ENCODE peak calls at places on chromosome 4, in ten cellular contexts. L, N, E, M, W, F, D, X, R and O are unnamed samples.

GRCh38 chr4:40466789-40467188 is 131.7 kb downstream of the CHRNA9 start:
- DNase-seq in L (no peak), N (no peak), E (peak; percentile 33), M (no peak), W (no peak), F (no peak), D (no peak), X (peak; percentile 6), R (no peak), O (no peak)

GRCh38 chr4:143667461-143667860 is 33.0 kb downstream of the FREM3 start:
- DNase-seq in L (no peak), N (no peak), E (no peak), M (no peak), W (peak; percentile 77), F (no peak), D (no peak), X (no peak), R (peak; percentile 31), O (peak; percentile 41)

GRCh38 chr4:153451931-153452660 is 14.1 kb upstream of the TMEM131L start:
- DNase-seq in L (no peak), N (peak; percentile 64), E (no peak), M (no peak), W (no peak), F (peak; percentile 66), D (no peak), X (no peak), R (peak; percentile 59), O (no peak)

GRCh38 chr4:162498168-162498567 is 334.4 kb upstream of the FSTL5 start:
- DNase-seq in L (no peak), N (no peak), E (no peak), M (no peak), W (peak; percentile 18), F (no peak), D (no peak), X (no peak), R (no peak), O (no peak)

GRCh38 chr4:114284629-114285028 is 305.2 kb upstream of the ARSJ start:
- DNase-seq in L (no peak), N (no peak), E (no peak), M (no peak), W (no peak), F (no peak), D (no peak), X (no peak), R (no peak), O (no peak)

GRCh38 chr4:10656420-10656819 is 28.1 kb downstream of the CLNK start:
- DNase-seq in L (no peak), N (no peak), E (no peak), M (no peak), W (no peak), F (no peak), D (no peak), X (no peak), R (no peak), O (no peak)

GRCh38 chr4:71202703-71203102 is 136.1 kb upstream of the SLC4A4 start:
- DNase-seq in L (no peak), N (no peak), E (no peak), M (no peak), W (no peak), F (no peak), D (no peak), X (no peak), R (no peak), O (no peak)

GRCh38 chr4:170109586-170110289 is 20.0 kb upstream of the AADAT start:
- DNase-seq in L (no peak), N (no peak), E (no peak), M (no peak), W (no peak), F (no peak), D (no peak), X (no peak), R (peak; percentile 41), O (no peak)

GRCh38 chr4:8534129-8534528 is 46.1 kb upstream of the GPR78 start:
- DNase-seq in L (no peak), N (no peak), E (peak; percentile 70), M (peak; percentile 42), W (no peak), F (peak; percentile 60), D (peak; percentile 71), X (peak; percentile 71), R (no peak), O (peak; percentile 71)

GRCh38 chr4:54571762-54572542 is 85.8 kb upstream of the KIT start:
- DNase-seq in L (no peak), N (no peak), E (no peak), M (no peak), W (no peak), F (no peak), D (no peak), X (no peak), R (no peak), O (no peak)

GRCh38 chr4:16706251-16706650 is 192.2 kb downstream of the LDB2 start:
- DNase-seq in L (no peak), N (no peak), E (no peak), M (no peak), W (no peak), F (no peak), D (no peak), X (no peak), R (no peak), O (no peak)

GRCh38 chr4:41384992-41385391 is 128.3 kb downstream of the UCHL1 start:
- DNase-seq in L (no peak), N (no peak), E (no peak), M (peak; percentile 86), W (peak; percentile 83), F (peak; percentile 74), D (no peak), X (no peak), R (no peak), O (peak; percentile 75)

GRCh38 chr4:70903282-70903603 is 1.1 kb downstream of the MOB1B start:
- DNase-seq in L (no peak), N (no peak), E (no peak), M (no peak), W (peak; percentile 16), F (no peak), D (no peak), X (no peak), R (peak; percentile 28), O (no peak)

GRCh38 chr4:188811116-188811515 is 671.9 kb downstream of the TRIML1 start:
- DNase-seq in L (no peak), N (no peak), E (no peak), M (no peak), W (no peak), F (no peak), D (no peak), X (no peak), R (no peak), O (no peak)

DNA sequence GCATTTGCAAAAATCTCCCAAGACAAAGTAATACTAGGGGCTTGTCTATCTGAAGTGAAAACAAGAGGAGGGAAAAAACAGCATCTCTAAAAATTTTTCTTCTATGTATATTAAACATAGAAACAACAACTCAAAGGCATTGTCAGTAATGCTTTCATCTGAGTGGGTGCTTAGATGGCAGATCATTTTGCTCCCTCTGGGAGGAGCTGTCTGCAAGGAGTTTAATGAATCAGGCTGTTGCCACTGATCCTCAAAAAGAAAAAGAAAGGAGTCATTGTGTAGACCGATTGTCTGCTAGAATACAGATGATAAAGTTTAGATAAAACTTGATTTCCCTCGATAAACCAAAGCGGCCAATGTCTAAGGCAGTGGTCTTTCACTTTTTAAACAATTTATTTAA is 49.7 kb upstream of the KLHL8 start:
- DNase-seq in L (peak; percentile 27), N (peak; percentile 13), E (no peak), M (no peak), W (peak; percentile 12), F (no peak), D (no peak), X (peak; percentile 8), R (peak; percentile 59), O (no peak)
- TF ChIP-seq CTCF in L (peak; percentile 60), N (no peak), E (no peak), M (no peak), W (peak; percentile 7), F (peak; percentile 32), D (peak; percentile 75), X (peak; percentile 26), R (peak; percentile 73), O (peak; percentile 20)

GRCh38 chr4:85496933-85497332 is 22.0 kb downstream of the ARHGAP24 start:
- DNase-seq in L (no peak), N (no peak), E (no peak), M (no peak), W (no peak), F (no peak), D (no peak), X (no peak), R (no peak), O (no peak)

GRCh38 chr4:85495621-85496020 is 20.7 kb downstream of the ARHGAP24 start:
- DNase-seq in L (no peak), N (no peak), E (no peak), M (no peak), W (peak; percentile 31), F (no peak), D (no peak), X (no peak), R (no peak), O (no peak)

GRCh38 chr4:85499573-85499972 is 24.6 kb downstream of the ARHGAP24 start:
- DNase-seq in L (no peak), N (no peak), E (no peak), M (no peak), W (no peak), F (no peak), D (no peak), X (no peak), R (no peak), O (no peak)

GRCh38 chr4:85498068-85498733 is 23.3 kb downstream of the ARHGAP24 start:
- DNase-seq in L (no peak), N (no peak), E (peak; percentile 50), M (no peak), W (no peak), F (no peak), D (no peak), X (peak; percentile 44), R (no peak), O (peak; percentile 56)

GRCh38 chr4:85496146-85496849 is 21.3 kb downstream of the ARHGAP24 start:
- DNase-seq in L (no peak), N (no peak), E (no peak), M (no peak), W (no peak), F (no peak), D (no peak), X (no peak), R (no peak), O (no peak)
- TF ChIP-seq CTCF in L (no peak), N (no peak), E (no peak), M (no peak), W (no peak), F (no peak), D (no peak), X (no peak), R (no peak), O (no peak)

DNA sequence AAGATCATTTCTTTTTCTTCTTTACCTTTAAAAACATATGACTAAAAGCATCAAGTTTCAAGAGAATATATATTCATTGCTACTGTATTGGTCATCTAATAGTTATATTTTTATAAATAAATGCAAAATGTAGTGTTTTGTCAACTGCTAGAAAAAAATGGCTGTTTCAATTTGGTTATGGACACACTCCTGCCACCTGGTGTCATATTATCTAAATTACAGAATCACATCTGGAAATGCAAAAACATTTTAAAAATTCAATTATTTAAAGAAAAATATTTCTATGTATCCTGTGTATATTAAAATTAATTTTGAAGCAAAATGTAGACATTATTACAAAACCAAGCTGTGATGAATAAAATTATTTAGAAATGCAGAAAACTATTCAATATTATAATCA is 329.4 kb upstream of the PCDH18 start:
- DNase-seq in L (no peak), N (no peak), E (no peak), M (no peak), W (no peak), F (no peak), D (no peak), X (peak; percentile 11), R (peak; percentile 16), O (no peak)
- TF ChIP-seq CTCF in L (peak; percentile 37), N (no peak), E (no peak), M (no peak), W (no peak), F (peak; percentile 13), D (peak; percentile 77), X (peak; percentile 11), R (peak; percentile 61), O (no peak)

GRCh38 chr4:24195976-24196736 is 306.3 kb upstream of the PPARGC1A start:
- DNase-seq in L (no peak), N (no peak), E (no peak), M (no peak), W (peak; percentile 7), F (no peak), D (no peak), X (no peak), R (no peak), O (no peak)
- TF ChIP-seq CTCF in L (no peak), N (no peak), E (no peak), M (no peak), W (no peak), F (no peak), D (no peak), X (no peak), R (peak; percentile 16), O (no peak)